ENCODE peak calls at places on chromosomes 13 and 19, in four cellular contexts. Q, V, Y and L are unnamed samples.

GRCh38 chr19:17170538-17171297 is 44.4 kb upstream of the USE1 start:
- DNase-seq in Q (no peak), V (no peak), Y (no peak), L (no peak)

GRCh38 chr13:90177519-90177918 is 1170.0 kb upstream of the MIR17HG start:
- DNase-seq in Q (no peak), V (no peak), Y (no peak), L (no peak)

GRCh38 chr13:29924482-29924884 is 74.1 kb upstream of the UBL3 start:
- DNase-seq in Q (no peak), V (no peak), Y (no peak), L (no peak)

GRCh38 chr19:19075126-19075525 is 11.3 kb downstream of the SLC25A42 start:
- DNase-seq in Q (no peak), V (no peak), Y (no peak), L (no peak)

GRCh38 chr19:11680689-11681302 is 58.0 kb downstream of the ZNF823 start:
- DNase-seq in Q (no peak), V (no peak), Y (no peak), L (no peak)

GRCh38 chr13:110869805-110870706 is 44.8 kb downstream of the ANKRD10 start:
- DNase-seq in Q (peak), V (no peak), Y (peak), L (peak)

GRCh38 chr13:41458939-41459753 is 1.8 kb downstream of the RGCC start:
- DNase-seq in Q (no peak), V (no peak), Y (no peak), L (no peak)

GRCh38 chr13:76216729-76217128 is 580.6 kb downstream of the LMO7 start:
- DNase-seq in Q (no peak), V (no peak), Y (no peak), L (no peak)

GRCh38 chr19:12731337-12731736 is 3.1 kb downstream of the TRIR start:
- DNase-seq in Q (no peak), V (no peak), Y (no peak), L (no peak)

GRCh38 chr13:34300559-34300958 is 482.6 kb downstream of the RFC3 start:
- DNase-seq in Q (no peak), V (no peak), Y (no peak), L (no peak)

GRCh38 chr19:41945135-41945766 is 13.9 kb downstream of the RABAC1 start:
- DNase-seq in Q (no peak), V (no peak), Y (no peak), L (no peak)

GRCh38 chr13:87821512-87821911 is 150.3 kb downstream of the SLITRK5 start:
- DNase-seq in Q (no peak), V (no peak), Y (no peak), L (no peak)

GRCh38 chr19:1855040-1855827 is 7.0 kb upstream of the REXO1 start:
- DNase-seq in Q (peak), V (peak), Y (peak), L (peak)

GRCh38 chr13:36966404-36966803 is 32.7 kb downstream of the ALG5 start:
- DNase-seq in Q (no peak), V (no peak), Y (no peak), L (no peak)

GRCh38 chr13:79528759-79529191 is 47.8 kb downstream of the NDFIP2 start:
- DNase-seq in Q (no peak), V (no peak), Y (no peak), L (no peak)

GRCh38 chr19:33461256-33462111 is 60.1 kb downstream of the PEPD start:
- DNase-seq in Q (no peak), V (no peak), Y (no peak), L (peak)

GRCh38 chr19:49631610-49632192 is 8.2 kb downstream of the RRAS start:
- DNase-seq in Q (no peak), V (no peak), Y (no peak), L (no peak)

GRCh38 chr13:60214213-60215079 is 50.7 kb upstream of the DIAPH3 start:
- DNase-seq in Q (no peak), V (no peak), Y (no peak), L (no peak)

GRCh38 chr19:29858000-29858596 is 46.3 kb downstream of the CCNE1 start:
- DNase-seq in Q (peak), V (peak), Y (peak), L (no peak)

GRCh38 chr19:55175117-55175867 is 4.8 kb downstream of the SYT5 start:
- DNase-seq in Q (peak), V (no peak), Y (no peak), L (peak)

GRCh38 chr19:9535934-9536333 is 2.5 kb downstream of the ZNF426 start:
- DNase-seq in Q (no peak), V (no peak), Y (no peak), L (no peak)

GRCh38 chr19:44005968-44006367 is 3.2 kb downstream of the ZNF230 start:
- DNase-seq in Q (no peak), V (no peak), Y (no peak), L (no peak)

GRCh38 chr19:46861691-46862503 is 1.1 kb downstream of the ARHGAP35 start:
- DNase-seq in Q (no peak), V (no peak), Y (peak), L (no peak)

GRCh38 chr19:7397687-7398086 is 49.0 kb downstream of the ARHGEF18 start:
- DNase-seq in Q (no peak), V (no peak), Y (no peak), L (no peak)

GRCh38 chr19:4653793-4654436 is 14.6 kb downstream of the TNFAIP8L1 start:
- DNase-seq in Q (no peak), V (no peak), Y (no peak), L (peak)

GRCh38 chr13:105569816-105570215 is 965.6 kb downstream of the EFNB2 start:
- DNase-seq in Q (no peak), V (no peak), Y (no peak), L (no peak)

GRCh38 chr19:13366529-13367143 is 139.6 kb downstream of the CACNA1A start:
- DNase-seq in Q (no peak), V (peak), Y (no peak), L (no peak)

GRCh38 chr19:52638601-52639000 is 446 bp upstream of the ZNF83 start:
- DNase-seq in Q (peak), V (no peak), Y (no peak), L (no peak)

GRCh38 chr19:5843295-5843927 is 3.9 kb upstream of the FUT6 start:
- DNase-seq in Q (no peak), V (no peak), Y (no peak), L (no peak)

GRCh38 chr13:100439247-100439955 is 149.2 kb downstream of the GGACT start:
- DNase-seq in Q (no peak), V (no peak), Y (no peak), L (no peak)

GRCh38 chr19:8387688-8388611 is 2.2 kb upstream of the RAB11B start:
- DNase-seq in Q (no peak), V (no peak), Y (peak), L (no peak)

GRCh38 chr19:54707932-54708331 is 16.3 kb upstream of the KIR3DL3 start:
- DNase-seq in Q (no peak), V (no peak), Y (no peak), L (no peak)

GRCh38 chr19:33168528-33168927 is 25.6 kb upstream of the LRP3 start:
- DNase-seq in Q (no peak), V (no peak), Y (no peak), L (no peak)